ENCODE peak calls at places on chromosome 1, in nine cellular contexts. One of them, this sample, is unnamed.

GRCh38 chr1:224459051-224459450 is 24.5 kb upstream of the WDR26 start:
- DNase-seq in omental fat pad: no peak
- DNase-seq in T-helper 9 cell: no peak
- DNase-seq in C1 segment of cervical spinal cord: no peak
- DNase-seq in GM19239: no peak
- DNase-seq in ovary: no peak
- DNase-seq in substantia nigra: no peak
- DNase-seq in gastrocnemius medialis: no peak
- DNase-seq in EL: no peak
- DNase-seq in this sample: no peak

GRCh38 chr1:24692351-24692980 is 49.4 kb downstream of the SRRM1 start:
- DNase-seq in GM19239: no peak
- DNase-seq in substantia nigra: no peak
- DNase-seq in C1 segment of cervical spinal cord: no peak
- DNase-seq in omental fat pad: no peak
- DNase-seq in T-helper 9 cell: no peak
- DNase-seq in ovary: no peak
- DNase-seq in gastrocnemius medialis: no peak
- DNase-seq in EL: no peak
- DNase-seq in this sample: no peak

GRCh38 chr1:20974951-20975350 is 187.8 kb upstream of the HP1BP3 start:
- DNase-seq in gastrocnemius medialis: no peak
- DNase-seq in EL: no peak
- DNase-seq in T-helper 9 cell: no peak
- DNase-seq in omental fat pad: no peak
- DNase-seq in C1 segment of cervical spinal cord: no peak
- DNase-seq in ovary: no peak
- DNase-seq in GM19239: no peak
- DNase-seq in substantia nigra: no peak
- DNase-seq in this sample: no peak

GRCh38 chr1:59814180-59814900 is 409 bp upstream of the HOOK1 start:
- DNase-seq in T-helper 9 cell: peak
- DNase-seq in ovary: peak
- DNase-seq in EL: no peak
- DNase-seq in substantia nigra: no peak
- DNase-seq in C1 segment of cervical spinal cord: peak
- DNase-seq in GM19239: peak
- DNase-seq in gastrocnemius medialis: peak
- DNase-seq in omental fat pad: peak
- DNase-seq in this sample: no peak

GRCh38 chr1:151946366-151946764 is 37.1 kb upstream of the THEM4 start:
- DNase-seq in EL: no peak
- DNase-seq in GM19239: no peak
- DNase-seq in T-helper 9 cell: no peak
- DNase-seq in gastrocnemius medialis: no peak
- DNase-seq in C1 segment of cervical spinal cord: no peak
- DNase-seq in ovary: no peak
- DNase-seq in omental fat pad: no peak
- DNase-seq in substantia nigra: no peak
- DNase-seq in this sample: no peak

GRCh38 chr1:41623736-41624135 is 139.3 kb upstream of the EDN2 start:
- DNase-seq in ovary: no peak
- DNase-seq in C1 segment of cervical spinal cord: no peak
- DNase-seq in EL: no peak
- DNase-seq in T-helper 9 cell: no peak
- DNase-seq in gastrocnemius medialis: no peak
- DNase-seq in substantia nigra: no peak
- DNase-seq in GM19239: no peak
- DNase-seq in omental fat pad: no peak
- DNase-seq in this sample: no peak

GRCh38 chr1:151472852-151473731 is 13.8 kb upstream of the POGZ start:
- DNase-seq in ovary: peak
- DNase-seq in omental fat pad: no peak
- DNase-seq in GM19239: no peak
- DNase-seq in C1 segment of cervical spinal cord: peak
- DNase-seq in gastrocnemius medialis: no peak
- DNase-seq in EL: peak
- DNase-seq in T-helper 9 cell: no peak
- DNase-seq in substantia nigra: peak
- DNase-seq in this sample: no peak

GRCh38 chr1:167219194-167219593 is 1.5 kb upstream of the POU2F1 start:
- DNase-seq in T-helper 9 cell: no peak
- DNase-seq in gastrocnemius medialis: no peak
- DNase-seq in omental fat pad: no peak
- DNase-seq in ovary: no peak
- DNase-seq in GM19239: no peak
- DNase-seq in substantia nigra: no peak
- DNase-seq in EL: no peak
- DNase-seq in C1 segment of cervical spinal cord: no peak
- DNase-seq in this sample: no peak

GRCh38 chr1:110708968-110709367 is 34.2 kb upstream of the KCNA3 start:
- DNase-seq in T-helper 9 cell: no peak
- DNase-seq in ovary: no peak
- DNase-seq in omental fat pad: no peak
- DNase-seq in C1 segment of cervical spinal cord: no peak
- DNase-seq in GM19239: no peak
- DNase-seq in substantia nigra: no peak
- DNase-seq in EL: no peak
- DNase-seq in gastrocnemius medialis: no peak
- DNase-seq in this sample: no peak

GRCh38 chr1:201059401-201059800 is 35.9 kb upstream of the KIF21B start:
- DNase-seq in ovary: no peak
- DNase-seq in GM19239: no peak
- DNase-seq in substantia nigra: no peak
- DNase-seq in omental fat pad: no peak
- DNase-seq in gastrocnemius medialis: no peak
- DNase-seq in T-helper 9 cell: no peak
- DNase-seq in EL: no peak
- DNase-seq in C1 segment of cervical spinal cord: no peak
- DNase-seq in this sample: no peak

GRCh38 chr1:29785554-29785953 is 549.2 kb downstream of the PTPRU start:
- DNase-seq in ovary: no peak
- DNase-seq in gastrocnemius medialis: no peak
- DNase-seq in EL: no peak
- DNase-seq in omental fat pad: no peak
- DNase-seq in substantia nigra: no peak
- DNase-seq in C1 segment of cervical spinal cord: no peak
- DNase-seq in GM19239: no peak
- DNase-seq in T-helper 9 cell: no peak
- DNase-seq in this sample: no peak

GRCh38 chr1:12344611-12345299 is 114.9 kb downstream of the VPS13D start:
- DNase-seq in C1 segment of cervical spinal cord: no peak
- DNase-seq in gastrocnemius medialis: no peak
- DNase-seq in omental fat pad: no peak
- DNase-seq in substantia nigra: peak
- DNase-seq in GM19239: no peak
- DNase-seq in ovary: no peak
- DNase-seq in EL: no peak
- DNase-seq in T-helper 9 cell: no peak
- DNase-seq in this sample: no peak

GRCh38 chr1:29754608-29755375 is 518.5 kb downstream of the PTPRU start:
- DNase-seq in gastrocnemius medialis: no peak
- DNase-seq in T-helper 9 cell: no peak
- DNase-seq in omental fat pad: no peak
- DNase-seq in C1 segment of cervical spinal cord: no peak
- DNase-seq in GM19239: no peak
- DNase-seq in substantia nigra: no peak
- DNase-seq in ovary: no peak
- DNase-seq in EL: no peak
- DNase-seq in this sample: peak

GRCh38 chr1:159678924-159679323 is 35.5 kb downstream of the CRP start:
- DNase-seq in omental fat pad: no peak
- DNase-seq in substantia nigra: no peak
- DNase-seq in GM19239: no peak
- DNase-seq in T-helper 9 cell: no peak
- DNase-seq in gastrocnemius medialis: no peak
- DNase-seq in EL: no peak
- DNase-seq in C1 segment of cervical spinal cord: no peak
- DNase-seq in ovary: no peak
- DNase-seq in this sample: no peak

GRCh38 chr1:41102208-41102607 is 80.7 kb upstream of the SLFNL1 start:
- DNase-seq in T-helper 9 cell: no peak
- DNase-seq in EL: peak
- DNase-seq in ovary: peak
- DNase-seq in gastrocnemius medialis: peak
- DNase-seq in C1 segment of cervical spinal cord: peak
- DNase-seq in GM19239: no peak
- DNase-seq in substantia nigra: no peak
- DNase-seq in omental fat pad: peak
- DNase-seq in this sample: no peak